ENCODE peak calls at places on chromosomes 5 and 9, in ten cellular contexts. C, J, Q, L, G, X, H, B, F and Z are unnamed samples.

GRCh38 chr5:174599992-174600391 is 124.4 kb upstream of the MSX2 start:
- DNase-seq in C (no peak), J (peak), Q (no peak), L (no peak), G (no peak), X (no peak), H (no peak), B (no peak), F (no peak), Z (no peak)

GRCh38 chr5:135232958-135233357 is 166.1 kb downstream of the MACROH2A1 start:
- DNase-seq in C (no peak), J (no peak), Q (no peak), L (no peak), G (no peak), X (no peak), H (no peak), B (no peak), F (peak), Z (no peak)

GRCh38 chr5:127766556-127767335 is 63.6 kb downstream of the CCDC192 start:
- DNase-seq in C (no peak), J (no peak), Q (no peak), L (no peak), G (no peak), X (no peak), H (no peak), B (no peak), F (no peak), Z (no peak)

GRCh38 chr5:159331099-159331973 is 1.0 kb upstream of the IL12B start:
- DNase-seq in C (peak), J (peak), Q (peak), L (peak), G (peak), X (peak), H (peak), B (peak), F (peak), Z (peak)

GRCh38 chr9:89410709-89411111 is 87.2 kb downstream of the SEMA4D start:
- DNase-seq in C (peak), J (no peak), Q (no peak), L (no peak), G (peak), X (peak), H (peak), B (no peak), F (no peak), Z (no peak)

GRCh38 chr9:133842174-133842573 is 104.0 kb upstream of the SARDH start:
- DNase-seq in C (no peak), J (peak), Q (peak), L (no peak), G (no peak), X (no peak), H (no peak), B (no peak), F (no peak), Z (no peak)

GRCh38 chr5:34651791-34652190 is 4.3 kb upstream of the RAI14 start:
- DNase-seq in C (no peak), J (no peak), Q (no peak), L (no peak), G (no peak), X (no peak), H (no peak), B (no peak), F (no peak), Z (no peak)

GRCh38 chr9:128260340-128260739 is 15.5 kb downstream of the GOLGA2 start:
- DNase-seq in C (no peak), J (no peak), Q (no peak), L (no peak), G (no peak), X (no peak), H (no peak), B (no peak), F (no peak), Z (no peak)

GRCh38 chr9:85156652-85157051 is 487.1 kb downstream of the NTRK2 start:
- DNase-seq in C (no peak), J (no peak), Q (no peak), L (no peak), G (no peak), X (no peak), H (no peak), B (no peak), F (no peak), Z (no peak)

GRCh38 chr9:108163321-108164005 is 673.9 kb upstream of the KLF4 start:
- DNase-seq in C (no peak), J (no peak), Q (no peak), L (no peak), G (no peak), X (no peak), H (no peak), B (no peak), F (no peak), Z (no peak)

GRCh38 chr5:147188200-147189108 is 46.4 kb upstream of the STK32A start:
- DNase-seq in C (peak), J (peak), Q (peak), L (peak), G (peak), X (peak), H (no peak), B (peak), F (no peak), Z (peak)

GRCh38 chr5:106019271-106019670 is 1651.5 kb downstream of the EFNA5 start:
- DNase-seq in C (no peak), J (no peak), Q (no peak), L (no peak), G (no peak), X (no peak), H (no peak), B (no peak), F (no peak), Z (no peak)

GRCh38 chr5:90421136-90421535 is 11.6 kb upstream of the CETN3 start:
- DNase-seq in C (peak), J (peak), Q (no peak), L (no peak), G (peak), X (no peak), H (no peak), B (no peak), F (no peak), Z (peak)

GRCh38 chr5:176810084-176810597 is at the start of gene UNC5A:
- DNase-seq in C (peak), J (no peak), Q (no peak), L (no peak), G (peak), X (peak), H (peak), B (peak), F (peak), Z (peak)

GRCh38 chr5:141567513-141568117 is 51.2 kb downstream of the DIAPH1 start:
- DNase-seq in C (peak), J (no peak), Q (no peak), L (peak), G (no peak), X (no peak), H (no peak), B (no peak), F (no peak), Z (peak)

GRCh38 chr5:179762781-179763176 is 30.2 kb downstream of the MAML1 start:
- DNase-seq in C (no peak), J (no peak), Q (no peak), L (no peak), G (no peak), X (no peak), H (no peak), B (no peak), F (no peak), Z (no peak)

GRCh38 chr5:143199161-143199560 is 204.3 kb downstream of the NR3C1 start:
- DNase-seq in C (no peak), J (no peak), Q (no peak), L (no peak), G (no peak), X (no peak), H (no peak), B (no peak), F (no peak), Z (no peak)

GRCh38 chr5:126456217-126456616 is 33.0 kb downstream of the GRAMD2B start:
- DNase-seq in C (no peak), J (no peak), Q (no peak), L (no peak), G (no peak), X (no peak), H (no peak), B (no peak), F (no peak), Z (no peak)

GRCh38 chr5:139660916-139661814 is 13.0 kb downstream of the CXXC5 start:
- DNase-seq in C (peak), J (peak), Q (peak), L (no peak), G (peak), X (no peak), H (no peak), B (no peak), F (peak), Z (no peak)

GRCh38 chr5:116536279-116537161 is 38.1 kb downstream of the SEMA6A start:
- DNase-seq in C (no peak), J (no peak), Q (peak), L (no peak), G (no peak), X (no peak), H (no peak), B (no peak), F (no peak), Z (no peak)

GRCh38 chr5:172868924-172869565 is 35.0 kb downstream of the ERGIC1 start:
- DNase-seq in C (no peak), J (peak), Q (peak), L (no peak), G (no peak), X (no peak), H (no peak), B (no peak), F (peak), Z (no peak)

GRCh38 chr5:40258205-40258604 is 421.5 kb upstream of the PTGER4 start:
- DNase-seq in C (no peak), J (no peak), Q (no peak), L (no peak), G (no peak), X (no peak), H (no peak), B (no peak), F (no peak), Z (no peak)

GRCh38 chr9:137244486-137245449 is 3.7 kb downstream of the TUBB4B start:
- DNase-seq in C (no peak), J (no peak), Q (no peak), L (no peak), G (no peak), X (no peak), H (no peak), B (no peak), F (no peak), Z (no peak)

GRCh38 chr9:89428901-89429890 is 68.7 kb downstream of the SEMA4D start:
- DNase-seq in C (peak), J (no peak), Q (no peak), L (no peak), G (peak), X (no peak), H (peak), B (peak), F (no peak), Z (peak)

GRCh38 chr9:127182901-127183746 is 60.7 kb upstream of the ANGPTL2 start:
- DNase-seq in C (no peak), J (no peak), Q (no peak), L (no peak), G (no peak), X (no peak), H (no peak), B (no peak), F (no peak), Z (no peak)

GRCh38 chr5:135602882-135603721 is 24.3 kb upstream of the CXCL14 start:
- DNase-seq in C (no peak), J (no peak), Q (no peak), L (no peak), G (no peak), X (no peak), H (no peak), B (no peak), F (no peak), Z (no peak)